ENCODE peak calls at places on chromosomes 12 and 14, in eight cellular contexts. One of them, this sample, is unnamed.
A peak's percentile ranks its signal among the peaks of the same experiment; 100 is the strongest.

GRCh38 chr12:3225154-3225795 is 148.1 kb downstream of the TSPAN9 start:
- DNase-seq in stimulated activated CD4-positive, alpha-beta T cell treated with anti-CD3 and anti-CD28 coated beads, Interleukin-12 subunit alpha, Interleukin-12 subunit beta, amount 100 ng/mL, for 48 hours: no peak
- DNase-seq in ELR: peak; percentile 94
- DNase-seq in HTR-8/SVneo: peak; percentile 87
- DNase-seq in brain microvascular endothelial cell: peak; percentile 76
- DNase-seq in HEK293T: no peak
- DNase-seq in adipocyte: peak; percentile 37
- DNase-seq in WTC11: no peak
- DNase-seq in this sample: no peak

GRCh38 chr12:122040579-122041386 is 19.1 kb downstream of the BCL7A start:
- DNase-seq in stimulated activated CD4-positive, alpha-beta T cell treated with anti-CD3 and anti-CD28 coated beads, Interleukin-12 subunit alpha, Interleukin-12 subunit beta, amount 100 ng/mL, for 48 hours: no peak
- DNase-seq in ELR: no peak
- DNase-seq in HTR-8/SVneo: no peak
- DNase-seq in brain microvascular endothelial cell: no peak
- DNase-seq in HEK293T: no peak
- DNase-seq in adipocyte: no peak
- DNase-seq in WTC11: no peak
- DNase-seq in this sample: no peak

GRCh38 chr12:68224613-68225285 is 861 bp downstream of the IL26 start:
- DNase-seq in stimulated activated CD4-positive, alpha-beta T cell treated with anti-CD3 and anti-CD28 coated beads, Interleukin-12 subunit alpha, Interleukin-12 subunit beta, amount 100 ng/mL, for 48 hours: no peak
- DNase-seq in ELR: peak; percentile 33
- DNase-seq in HTR-8/SVneo: no peak
- DNase-seq in brain microvascular endothelial cell: peak; percentile 73
- DNase-seq in HEK293T: no peak
- DNase-seq in adipocyte: peak; percentile 47
- DNase-seq in WTC11: no peak
- DNase-seq in this sample: no peak

GRCh38 chr14:50023671-50024490 is 92.5 kb downstream of the VCPKMT start:
- DNase-seq in stimulated activated CD4-positive, alpha-beta T cell treated with anti-CD3 and anti-CD28 coated beads, Interleukin-12 subunit alpha, Interleukin-12 subunit beta, amount 100 ng/mL, for 48 hours: no peak
- DNase-seq in ELR: peak; percentile 89
- DNase-seq in HTR-8/SVneo: peak; percentile 59
- DNase-seq in brain microvascular endothelial cell: peak; percentile 53
- DNase-seq in HEK293T: no peak
- DNase-seq in adipocyte: peak; percentile 79
- DNase-seq in WTC11: no peak
- DNase-seq in this sample: no peak

GRCh38 chr14:45868377-45868776 is 615.4 kb upstream of the MIS18BP1 start:
- DNase-seq in stimulated activated CD4-positive, alpha-beta T cell treated with anti-CD3 and anti-CD28 coated beads, Interleukin-12 subunit alpha, Interleukin-12 subunit beta, amount 100 ng/mL, for 48 hours: no peak
- DNase-seq in ELR: no peak
- DNase-seq in HTR-8/SVneo: no peak
- DNase-seq in brain microvascular endothelial cell: no peak
- DNase-seq in HEK293T: no peak
- DNase-seq in adipocyte: no peak
- DNase-seq in WTC11: no peak
- DNase-seq in this sample: no peak

GRCh38 chr12:6375269-6376078 is at the start of gene SCNN1A:
- DNase-seq in stimulated activated CD4-positive, alpha-beta T cell treated with anti-CD3 and anti-CD28 coated beads, Interleukin-12 subunit alpha, Interleukin-12 subunit beta, amount 100 ng/mL, for 48 hours: no peak
- DNase-seq in ELR: no peak
- DNase-seq in HTR-8/SVneo: no peak
- DNase-seq in brain microvascular endothelial cell: no peak
- DNase-seq in HEK293T: no peak
- DNase-seq in adipocyte: no peak
- DNase-seq in WTC11: peak; percentile 95
- DNase-seq in this sample: peak; percentile 86

GRCh38 chr12:108633534-108634224 is at the start of gene SELPLG:
- DNase-seq in stimulated activated CD4-positive, alpha-beta T cell treated with anti-CD3 and anti-CD28 coated beads, Interleukin-12 subunit alpha, Interleukin-12 subunit beta, amount 100 ng/mL, for 48 hours: peak; percentile 71
- DNase-seq in ELR: no peak
- DNase-seq in HTR-8/SVneo: no peak
- DNase-seq in brain microvascular endothelial cell: no peak
- DNase-seq in HEK293T: no peak
- DNase-seq in adipocyte: no peak
- DNase-seq in WTC11: no peak
- DNase-seq in this sample: no peak

GRCh38 chr12:93979189-93979588 is 169.2 kb upstream of the PLXNC1 start:
- DNase-seq in stimulated activated CD4-positive, alpha-beta T cell treated with anti-CD3 and anti-CD28 coated beads, Interleukin-12 subunit alpha, Interleukin-12 subunit beta, amount 100 ng/mL, for 48 hours: no peak
- DNase-seq in ELR: peak; percentile 37
- DNase-seq in HTR-8/SVneo: peak; percentile 11
- DNase-seq in brain microvascular endothelial cell: peak; percentile 8
- DNase-seq in HEK293T: no peak
- DNase-seq in adipocyte: peak; percentile 16
- DNase-seq in WTC11: no peak
- DNase-seq in this sample: peak; percentile 57

GRCh38 chr12:57517187-57517586 is 3.1 kb downstream of the DDIT3 start:
- DNase-seq in stimulated activated CD4-positive, alpha-beta T cell treated with anti-CD3 and anti-CD28 coated beads, Interleukin-12 subunit alpha, Interleukin-12 subunit beta, amount 100 ng/mL, for 48 hours: no peak
- DNase-seq in ELR: peak; percentile 59
- DNase-seq in HTR-8/SVneo: no peak
- DNase-seq in brain microvascular endothelial cell: peak; percentile 7
- DNase-seq in HEK293T: no peak
- DNase-seq in adipocyte: peak; percentile 48
- DNase-seq in WTC11: no peak
- DNase-seq in this sample: peak; percentile 76

GRCh38 chr12:91854725-91855124 is 290.9 kb downstream of the BTG1 start:
- DNase-seq in stimulated activated CD4-positive, alpha-beta T cell treated with anti-CD3 and anti-CD28 coated beads, Interleukin-12 subunit alpha, Interleukin-12 subunit beta, amount 100 ng/mL, for 48 hours: no peak
- DNase-seq in ELR: peak; percentile 26
- DNase-seq in HTR-8/SVneo: no peak
- DNase-seq in brain microvascular endothelial cell: peak; percentile 5
- DNase-seq in HEK293T: no peak
- DNase-seq in adipocyte: peak; percentile 58
- DNase-seq in WTC11: no peak
- DNase-seq in this sample: no peak

GRCh38 chr12:127342861-127343260 is 924.1 kb upstream of the TMEM132C start:
- DNase-seq in stimulated activated CD4-positive, alpha-beta T cell treated with anti-CD3 and anti-CD28 coated beads, Interleukin-12 subunit alpha, Interleukin-12 subunit beta, amount 100 ng/mL, for 48 hours: no peak
- DNase-seq in ELR: no peak
- DNase-seq in HTR-8/SVneo: no peak
- DNase-seq in brain microvascular endothelial cell: no peak
- DNase-seq in HEK293T: no peak
- DNase-seq in adipocyte: no peak
- DNase-seq in WTC11: no peak
- DNase-seq in this sample: no peak

GRCh38 chr14:49621114-49621881 is 699 bp downstream of the MGAT2 start:
- DNase-seq in stimulated activated CD4-positive, alpha-beta T cell treated with anti-CD3 and anti-CD28 coated beads, Interleukin-12 subunit alpha, Interleukin-12 subunit beta, amount 100 ng/mL, for 48 hours: peak; percentile 55
- DNase-seq in ELR: peak; percentile 76
- DNase-seq in HTR-8/SVneo: no peak
- DNase-seq in brain microvascular endothelial cell: peak; percentile 60
- DNase-seq in HEK293T: peak; percentile 40
- DNase-seq in adipocyte: no peak
- DNase-seq in WTC11: peak; percentile 65
- DNase-seq in this sample: no peak

GRCh38 chr14:56632192-56632591 is 52.6 kb downstream of the TMEM260 start:
- DNase-seq in stimulated activated CD4-positive, alpha-beta T cell treated with anti-CD3 and anti-CD28 coated beads, Interleukin-12 subunit alpha, Interleukin-12 subunit beta, amount 100 ng/mL, for 48 hours: no peak
- DNase-seq in ELR: no peak
- DNase-seq in HTR-8/SVneo: no peak
- DNase-seq in brain microvascular endothelial cell: no peak
- DNase-seq in HEK293T: no peak
- DNase-seq in adipocyte: no peak
- DNase-seq in WTC11: no peak
- DNase-seq in this sample: no peak

GRCh38 chr12:30927210-30927576 is 645 bp downstream of the TSPAN11 start:
- DNase-seq in stimulated activated CD4-positive, alpha-beta T cell treated with anti-CD3 and anti-CD28 coated beads, Interleukin-12 subunit alpha, Interleukin-12 subunit beta, amount 100 ng/mL, for 48 hours: no peak
- DNase-seq in ELR: no peak
- DNase-seq in HTR-8/SVneo: no peak
- DNase-seq in brain microvascular endothelial cell: no peak
- DNase-seq in HEK293T: no peak
- DNase-seq in adipocyte: peak; percentile 25
- DNase-seq in WTC11: no peak
- DNase-seq in this sample: no peak

GRCh38 chr12:124683330-124683662 is 115.9 kb upstream of the NCOR2 start:
- DNase-seq in stimulated activated CD4-positive, alpha-beta T cell treated with anti-CD3 and anti-CD28 coated beads, Interleukin-12 subunit alpha, Interleukin-12 subunit beta, amount 100 ng/mL, for 48 hours: no peak
- DNase-seq in ELR: no peak
- DNase-seq in HTR-8/SVneo: no peak
- DNase-seq in brain microvascular endothelial cell: no peak
- DNase-seq in HEK293T: no peak
- DNase-seq in adipocyte: peak; percentile 42
- DNase-seq in WTC11: no peak
- DNase-seq in this sample: no peak

GRCh38 chr14:63203618-63204406 is 431 bp upstream of the RHOJ start:
- DNase-seq in stimulated activated CD4-positive, alpha-beta T cell treated with anti-CD3 and anti-CD28 coated beads, Interleukin-12 subunit alpha, Interleukin-12 subunit beta, amount 100 ng/mL, for 48 hours: no peak
- DNase-seq in ELR: peak; percentile 84
- DNase-seq in HTR-8/SVneo: peak; percentile 96
- DNase-seq in brain microvascular endothelial cell: peak; percentile 97
- DNase-seq in HEK293T: peak; percentile 62
- DNase-seq in adipocyte: peak; percentile 92
- DNase-seq in WTC11: peak; percentile 25
- DNase-seq in this sample: no peak

GRCh38 chr14:95549656-95550585 is 15.1 kb downstream of the GLRX5 start:
- DNase-seq in stimulated activated CD4-positive, alpha-beta T cell treated with anti-CD3 and anti-CD28 coated beads, Interleukin-12 subunit alpha, Interleukin-12 subunit beta, amount 100 ng/mL, for 48 hours: no peak
- DNase-seq in ELR: no peak
- DNase-seq in HTR-8/SVneo: no peak
- DNase-seq in brain microvascular endothelial cell: no peak
- DNase-seq in HEK293T: no peak
- DNase-seq in adipocyte: no peak
- DNase-seq in WTC11: no peak
- DNase-seq in this sample: no peak

GRCh38 chr12:127539499-127539898 is 727.5 kb upstream of the TMEM132C start:
- DNase-seq in stimulated activated CD4-positive, alpha-beta T cell treated with anti-CD3 and anti-CD28 coated beads, Interleukin-12 subunit alpha, Interleukin-12 subunit beta, amount 100 ng/mL, for 48 hours: no peak
- DNase-seq in ELR: no peak
- DNase-seq in HTR-8/SVneo: no peak
- DNase-seq in brain microvascular endothelial cell: no peak
- DNase-seq in HEK293T: no peak
- DNase-seq in adipocyte: no peak
- DNase-seq in WTC11: no peak
- DNase-seq in this sample: no peak

GRCh38 chr12:80412343-80412953 is 31.6 kb upstream of the PTPRQ start:
- DNase-seq in stimulated activated CD4-positive, alpha-beta T cell treated with anti-CD3 and anti-CD28 coated beads, Interleukin-12 subunit alpha, Interleukin-12 subunit beta, amount 100 ng/mL, for 48 hours: no peak
- DNase-seq in ELR: peak; percentile 80
- DNase-seq in HTR-8/SVneo: peak; percentile 40
- DNase-seq in brain microvascular endothelial cell: peak; percentile 44
- DNase-seq in HEK293T: peak; percentile 25
- DNase-seq in adipocyte: peak; percentile 93
- DNase-seq in WTC11: no peak
- DNase-seq in this sample: peak; percentile 40

GRCh38 chr14:22871200-22871961 is at the start of gene LRP10:
- DNase-seq in stimulated activated CD4-positive, alpha-beta T cell treated with anti-CD3 and anti-CD28 coated beads, Interleukin-12 subunit alpha, Interleukin-12 subunit beta, amount 100 ng/mL, for 48 hours: peak; percentile 75
- DNase-seq in ELR: peak; percentile 87
- DNase-seq in HTR-8/SVneo: peak; percentile 69
- DNase-seq in brain microvascular endothelial cell: peak; percentile 82
- DNase-seq in HEK293T: peak; percentile 84
- DNase-seq in adipocyte: peak; percentile 95
- DNase-seq in WTC11: peak; percentile 97
- DNase-seq in this sample: peak; percentile 87

GRCh38 chr12:87217486-87217885 is 811.7 kb downstream of the C12orf50 start:
- DNase-seq in stimulated activated CD4-positive, alpha-beta T cell treated with anti-CD3 and anti-CD28 coated beads, Interleukin-12 subunit alpha, Interleukin-12 subunit beta, amount 100 ng/mL, for 48 hours: no peak
- DNase-seq in ELR: peak; percentile 10
- DNase-seq in HTR-8/SVneo: no peak
- DNase-seq in brain microvascular endothelial cell: no peak
- DNase-seq in HEK293T: no peak
- DNase-seq in adipocyte: peak; percentile 59
- DNase-seq in WTC11: no peak
- DNase-seq in this sample: no peak

GRCh38 chr12:116443706-116444589 is 115.2 kb upstream of the MAP1LC3B2 start:
- DNase-seq in stimulated activated CD4-positive, alpha-beta T cell treated with anti-CD3 and anti-CD28 coated beads, Interleukin-12 subunit alpha, Interleukin-12 subunit beta, amount 100 ng/mL, for 48 hours: no peak
- DNase-seq in ELR: no peak
- DNase-seq in HTR-8/SVneo: no peak
- DNase-seq in brain microvascular endothelial cell: no peak
- DNase-seq in HEK293T: no peak
- DNase-seq in adipocyte: no peak
- DNase-seq in WTC11: no peak
- DNase-seq in this sample: no peak

GRCh38 chr14:59454131-59454530 is 11.0 kb downstream of the GPR135 start:
- DNase-seq in stimulated activated CD4-positive, alpha-beta T cell treated with anti-CD3 and anti-CD28 coated beads, Interleukin-12 subunit alpha, Interleukin-12 subunit beta, amount 100 ng/mL, for 48 hours: no peak
- DNase-seq in ELR: peak; percentile 91
- DNase-seq in HTR-8/SVneo: peak; percentile 48
- DNase-seq in brain microvascular endothelial cell: peak; percentile 91
- DNase-seq in HEK293T: no peak
- DNase-seq in adipocyte: peak; percentile 92
- DNase-seq in WTC11: no peak
- DNase-seq in this sample: no peak

GRCh38 chr12:94956936-94957464 is 46.5 kb downstream of the NDUFA12 start:
- DNase-seq in stimulated activated CD4-positive, alpha-beta T cell treated with anti-CD3 and anti-CD28 coated beads, Interleukin-12 subunit alpha, Interleukin-12 subunit beta, amount 100 ng/mL, for 48 hours: no peak
- DNase-seq in ELR: no peak
- DNase-seq in HTR-8/SVneo: no peak
- DNase-seq in brain microvascular endothelial cell: no peak
- DNase-seq in HEK293T: no peak
- DNase-seq in adipocyte: no peak
- DNase-seq in WTC11: no peak
- DNase-seq in this sample: no peak

GRCh38 chr14:93332032-93332852 is 594 bp downstream of the BTBD7 start:
- DNase-seq in stimulated activated CD4-positive, alpha-beta T cell treated with anti-CD3 and anti-CD28 coated beads, Interleukin-12 subunit alpha, Interleukin-12 subunit beta, amount 100 ng/mL, for 48 hours: peak; percentile 24
- DNase-seq in ELR: peak; percentile 68
- DNase-seq in HTR-8/SVneo: peak; percentile 31
- DNase-seq in brain microvascular endothelial cell: no peak
- DNase-seq in HEK293T: peak; percentile 58
- DNase-seq in adipocyte: peak; percentile 85
- DNase-seq in WTC11: peak; percentile 71
- DNase-seq in this sample: no peak

GRCh38 chr14:99234366-99234765 is 37.6 kb downstream of the BCL11B start:
- DNase-seq in stimulated activated CD4-positive, alpha-beta T cell treated with anti-CD3 and anti-CD28 coated beads, Interleukin-12 subunit alpha, Interleukin-12 subunit beta, amount 100 ng/mL, for 48 hours: no peak
- DNase-seq in ELR: no peak
- DNase-seq in HTR-8/SVneo: no peak
- DNase-seq in brain microvascular endothelial cell: no peak
- DNase-seq in HEK293T: no peak
- DNase-seq in adipocyte: no peak
- DNase-seq in WTC11: no peak
- DNase-seq in this sample: no peak

GRCh38 chr12:45268672-45269406 is 52.9 kb downstream of the ANO6 start:
- DNase-seq in stimulated activated CD4-positive, alpha-beta T cell treated with anti-CD3 and anti-CD28 coated beads, Interleukin-12 subunit alpha, Interleukin-12 subunit beta, amount 100 ng/mL, for 48 hours: no peak
- DNase-seq in ELR: peak; percentile 86
- DNase-seq in HTR-8/SVneo: peak; percentile 47
- DNase-seq in brain microvascular endothelial cell: peak; percentile 90
- DNase-seq in HEK293T: peak; percentile 55
- DNase-seq in adipocyte: peak; percentile 86
- DNase-seq in WTC11: no peak
- DNase-seq in this sample: no peak

GRCh38 chr12:130522244-130522834 is 184.7 kb downstream of the PIWIL1 start:
- DNase-seq in stimulated activated CD4-positive, alpha-beta T cell treated with anti-CD3 and anti-CD28 coated beads, Interleukin-12 subunit alpha, Interleukin-12 subunit beta, amount 100 ng/mL, for 48 hours: no peak
- DNase-seq in ELR: no peak
- DNase-seq in HTR-8/SVneo: no peak
- DNase-seq in brain microvascular endothelial cell: no peak
- DNase-seq in HEK293T: no peak
- DNase-seq in adipocyte: no peak
- DNase-seq in WTC11: no peak
- DNase-seq in this sample: no peak

GRCh38 chr14:65032319-65032718 is 45.6 kb downstream of the FNTB start:
- DNase-seq in stimulated activated CD4-positive, alpha-beta T cell treated with anti-CD3 and anti-CD28 coated beads, Interleukin-12 subunit alpha, Interleukin-12 subunit beta, amount 100 ng/mL, for 48 hours: no peak
- DNase-seq in ELR: no peak
- DNase-seq in HTR-8/SVneo: no peak
- DNase-seq in brain microvascular endothelial cell: no peak
- DNase-seq in HEK293T: no peak
- DNase-seq in adipocyte: no peak
- DNase-seq in WTC11: no peak
- DNase-seq in this sample: peak; percentile 58

GRCh38 chr12:68481181-68481941 is 129.3 kb upstream of the RAP1B start:
- DNase-seq in stimulated activated CD4-positive, alpha-beta T cell treated with anti-CD3 and anti-CD28 coated beads, Interleukin-12 subunit alpha, Interleukin-12 subunit beta, amount 100 ng/mL, for 48 hours: no peak
- DNase-seq in ELR: peak; percentile 6
- DNase-seq in HTR-8/SVneo: no peak
- DNase-seq in brain microvascular endothelial cell: no peak
- DNase-seq in HEK293T: no peak
- DNase-seq in adipocyte: peak; percentile 38
- DNase-seq in WTC11: no peak
- DNase-seq in this sample: no peak

GRCh38 chr12:15591811-15592210 is 197.4 kb downstream of the EPS8 start:
- DNase-seq in stimulated activated CD4-positive, alpha-beta T cell treated with anti-CD3 and anti-CD28 coated beads, Interleukin-12 subunit alpha, Interleukin-12 subunit beta, amount 100 ng/mL, for 48 hours: no peak
- DNase-seq in ELR: no peak
- DNase-seq in HTR-8/SVneo: no peak
- DNase-seq in brain microvascular endothelial cell: no peak
- DNase-seq in HEK293T: no peak
- DNase-seq in adipocyte: no peak
- DNase-seq in WTC11: no peak
- DNase-seq in this sample: no peak